ENCODE peak calls at places on chromosome 17, in eight cellular contexts. T is heart right ventricle; Q is thoracic aorta; R is sigmoid colon; C is CD4-positive, alpha-beta T cell; Z is GM23338; E is H9; M is AG04450. K is an unnamed sample.

GRCh38 chr17:67639555-67639954 is 78.2 kb upstream of the NOL11 start:
- DNase-seq in T (no peak), Q (no peak), R (no peak), C (no peak), Z (no peak), E (no peak), M (no peak), K (no peak)

GRCh38 chr17:48333034-48333491 is 97.0 kb downstream of the SKAP1 start:
- DNase-seq in T (no peak), Q (no peak), R (no peak), C (no peak), Z (no peak), E (no peak), M (no peak), K (no peak)

GRCh38 chr17:64368277-64368676 is 22.4 kb downstream of the PECAM1 start:
- DNase-seq in T (no peak), Q (no peak), R (no peak), C (no peak), Z (no peak), E (no peak), M (no peak), K (no peak)

GRCh38 chr17:3003401-3004149 is 59.8 kb downstream of the OR1D5 start:
- DNase-seq in T (peak), Q (no peak), R (peak), C (no peak), Z (no peak), E (no peak), M (no peak), K (peak)

GRCh38 chr17:32927724-32928526 is at the start of gene TMEM98:
- DNase-seq in T (peak), Q (no peak), R (no peak), C (no peak), Z (peak), E (peak), M (no peak), K (peak)

GRCh38 chr17:44007346-44008204 is 3.2 kb downstream of the NAGS start:
- DNase-seq in T (no peak), Q (no peak), R (peak), C (no peak), Z (no peak), E (no peak), M (no peak), K (no peak)

GRCh38 chr17:16328997-16329396 is 24.3 kb downstream of the CENPV start:
- DNase-seq in T (no peak), Q (no peak), R (no peak), C (no peak), Z (peak), E (no peak), M (no peak), K (no peak)

GRCh38 chr17:70336411-70336810 is 167.1 kb downstream of the KCNJ2 start:
- DNase-seq in T (no peak), Q (no peak), R (no peak), C (no peak), Z (no peak), E (no peak), M (no peak), K (no peak)

GRCh38 chr17:61285483-61286320 is 113.9 kb upstream of the TBX2 start:
- DNase-seq in T (peak), Q (no peak), R (no peak), C (no peak), Z (peak), E (peak), M (peak), K (no peak)

GRCh38 chr17:72724375-72724774 is 368.1 kb downstream of the SLC39A11 start:
- DNase-seq in T (no peak), Q (no peak), R (no peak), C (no peak), Z (no peak), E (no peak), M (no peak), K (no peak)

GRCh38 chr17:68341482-68341881 is 50.2 kb downstream of the ARSG start:
- DNase-seq in T (no peak), Q (no peak), R (no peak), C (no peak), Z (no peak), E (no peak), M (no peak), K (no peak)

GRCh38 chr17:29698837-29699236 is 76.1 kb upstream of the CORO6 start:
- DNase-seq in T (no peak), Q (no peak), R (no peak), C (no peak), Z (no peak), E (no peak), M (no peak), K (no peak)
- H3K27ac ChIP-seq in T (peak), Q (no peak), R (peak), C (no peak), Z (no peak), E (no peak), M (no peak), K (peak)

GRCh38 chr17:75047398-75048098 is 523 bp downstream of the KCTD2 start:
- DNase-seq in T (peak), Q (no peak), R (peak), C (no peak), Z (peak), E (no peak), M (no peak), K (no peak)
- H3K27ac ChIP-seq in T (peak), Q (peak), R (peak), C (peak), Z (peak), E (no peak), M (no peak), K (peak)

GRCh38 chr17:1776857-1777256 is 15.0 kb downstream of the SERPINF1 start:
- DNase-seq in T (no peak), Q (no peak), R (no peak), C (no peak), Z (no peak), E (no peak), M (no peak), K (no peak)

GRCh38 chr17:1773755-1774181 is 11.9 kb downstream of the SERPINF1 start:
- DNase-seq in T (no peak), Q (no peak), R (no peak), C (no peak), Z (no peak), E (no peak), M (no peak), K (no peak)

GRCh38 chr17:1776328-1776727 is 14.5 kb downstream of the SERPINF1 start:
- DNase-seq in T (no peak), Q (no peak), R (no peak), C (no peak), Z (no peak), E (no peak), M (no peak), K (no peak)

GRCh38 chr17:1769826-1770477 is 8.1 kb downstream of the SERPINF1 start:
- DNase-seq in T (no peak), Q (no peak), R (no peak), C (no peak), Z (peak), E (peak), M (no peak), K (no peak)

GRCh38 chr17:1774390-1775176 is 12.7 kb downstream of the SERPINF1 start:
- DNase-seq in T (no peak), Q (no peak), R (no peak), C (no peak), Z (no peak), E (no peak), M (no peak), K (no peak)
- H3K27ac ChIP-seq in T (peak), Q (no peak), R (no peak), C (peak), Z (no peak), E (no peak), M (no peak), K (no peak)

DNA sequence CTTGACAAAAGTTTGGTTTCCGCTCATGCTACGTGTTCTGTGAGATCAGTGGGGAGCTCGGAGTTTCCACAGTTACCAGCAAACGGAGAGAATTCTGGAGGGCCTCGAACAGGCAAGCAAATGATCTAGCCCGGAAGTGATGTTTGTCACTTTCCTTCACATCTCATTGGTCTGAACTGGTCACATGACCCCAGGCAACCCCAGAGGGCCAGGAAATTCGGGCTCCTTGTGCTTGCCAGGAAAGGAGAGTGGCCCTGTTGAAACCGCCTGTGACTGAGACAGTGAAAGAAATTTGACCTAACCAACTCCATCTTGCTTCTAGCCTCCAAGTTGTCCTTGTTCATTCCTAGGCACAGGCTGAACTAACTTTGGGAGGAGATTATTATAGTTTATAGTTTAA is 23.0 kb downstream of the SPPL2C start:
- DNase-seq in T (no peak), Q (no peak), R (no peak), C (no peak), Z (peak), E (no peak), M (no peak), K (peak)
- H3K27ac ChIP-seq in T (no peak), Q (no peak), R (no peak), C (no peak), Z (no peak), E (no peak), M (no peak), K (peak)

GRCh38 chr17:9974460-9975381 is 69.7 kb upstream of the RCVRN start:
- DNase-seq in T (no peak), Q (no peak), R (peak), C (no peak), Z (no peak), E (no peak), M (no peak), K (no peak)

GRCh38 chr17:9969301-9969935 is 64.3 kb upstream of the RCVRN start:
- DNase-seq in T (no peak), Q (no peak), R (no peak), C (no peak), Z (no peak), E (no peak), M (no peak), K (no peak)

GRCh38 chr17:9968881-9969280 is 63.8 kb upstream of the RCVRN start:
- DNase-seq in T (no peak), Q (no peak), R (no peak), C (no peak), Z (no peak), E (no peak), M (no peak), K (no peak)

GRCh38 chr17:9973689-9974459 is 68.8 kb upstream of the RCVRN start:
- DNase-seq in T (no peak), Q (no peak), R (peak), C (no peak), Z (no peak), E (no peak), M (no peak), K (no peak)

GRCh38 chr17:9971991-9972390 is 66.9 kb upstream of the RCVRN start:
- DNase-seq in T (peak), Q (no peak), R (peak), C (no peak), Z (no peak), E (no peak), M (no peak), K (no peak)
- H3K27ac ChIP-seq in T (no peak), Q (no peak), R (no peak), C (no peak), Z (no peak), E (no peak), M (no peak), K (no peak)

GRCh38 chr17:34981538-34982241 is 1.4 kb downstream of the LIG3 start:
- DNase-seq in T (no peak), Q (no peak), R (peak), C (no peak), Z (no peak), E (no peak), M (no peak), K (no peak)
- H3K27ac ChIP-seq in T (peak), Q (peak), R (peak), C (peak), Z (peak), E (no peak), M (peak), K (no peak)